ENCODE peak calls at places on chromosome 21, in nine cellular contexts. T is COLO829; C is stromal cell of bone marrow; E is stimulated activated CD8-positive, alpha-beta memory T cell treated with anti-CD3 and anti-CD28 coated beads, Interleukin-4, amount 100 ng/mL, for 4 hours; P is tibial nerve; S is C1 segment of cervical spinal cord; N is colonic mucosa; Z is HEK293T; M is activated naive CD4-positive, alpha-beta T cell treated with anti-CD3 and anti-CD28 coated beads, Interleukin-2, amount 10 ng/mL, durations not matched to agents 7 days and 5 days. Y is an unnamed sample.

GRCh38 chr21:34580181-34580700 is 34.7 kb downstream of the RCAN1 start:
- DNase-seq in T (no peak), C (no peak), E (no peak), P (no peak), S (no peak), N (peak), Z (no peak), M (no peak), Y (no peak)

GRCh38 chr21:42518626-42519025 is 5.0 kb downstream of the SLC37A1 start:
- DNase-seq in T (no peak), C (no peak), E (no peak), P (no peak), S (no peak), N (no peak), Z (no peak), M (no peak), Y (no peak)

GRCh38 chr21:25107708-25108107 is 499.6 kb downstream of the MRPL39 start:
- DNase-seq in T (peak), C (peak), E (no peak), P (no peak), S (no peak), N (no peak), Z (no peak), M (no peak), Y (peak)

GRCh38 chr21:45887121-45887611 is 94.4 kb upstream of the COL6A1 start:
- DNase-seq in T (no peak), C (no peak), E (no peak), P (no peak), S (no peak), N (no peak), Z (no peak), M (no peak), Y (no peak)

GRCh38 chr21:43619344-43619743 is 39.9 kb downstream of the HSF2BP start:
- DNase-seq in T (no peak), C (no peak), E (no peak), P (no peak), S (no peak), N (peak), Z (no peak), M (no peak), Y (no peak)

GRCh38 chr21:36929622-36930021 is 36.8 kb downstream of the HLCS start:
- DNase-seq in T (no peak), C (no peak), E (no peak), P (peak), S (no peak), N (no peak), Z (no peak), M (no peak), Y (no peak)

GRCh38 chr21:45313682-45314081 is 26.0 kb upstream of the POFUT2 start:
- DNase-seq in T (no peak), C (no peak), E (no peak), P (no peak), S (no peak), N (no peak), Z (no peak), M (no peak), Y (no peak)

GRCh38 chr21:25371831-25372434 is 235.3 kb downstream of the MRPL39 start:
- DNase-seq in T (no peak), C (no peak), E (no peak), P (no peak), S (no peak), N (no peak), Z (no peak), M (no peak), Y (no peak)

GRCh38 chr21:37045139-37045538 is 27.7 kb downstream of the PIGP start:
- DNase-seq in T (no peak), C (no peak), E (no peak), P (no peak), S (no peak), N (no peak), Z (no peak), M (peak), Y (no peak)

GRCh38 chr21:38277501-38278111 is 20.8 kb downstream of the KCNJ15 start:
- DNase-seq in T (peak), C (peak), E (no peak), P (peak), S (no peak), N (peak), Z (no peak), M (no peak), Y (no peak)